ENCODE peak calls at places on chromosomes 16 and 17, in nine cellular contexts. One of them, this sample, is unnamed.

GRCh38 chr17:54935487-54935886 is 33.0 kb downstream of the COX11 start:
- DNase-seq in endodermal cell: no peak
- DNase-seq in HCT116: no peak
- DNase-seq in activated CD8-positive, alpha-beta T cell treated with anti-CD3 and anti-CD28 coated beads for 36 hours: no peak
- DNase-seq in glutamatergic neuron: no peak
- DNase-seq in uterus: no peak
- DNase-seq in fibroblast of lung: no peak
- DNase-seq in neural progenitor cell: no peak
- DNase-seq in AG10803: no peak
- DNase-seq in this sample: no peak

GRCh38 chr16:3954411-3954921 is 74.0 kb upstream of the CREBBP start:
- DNase-seq in endodermal cell: no peak
- DNase-seq in HCT116: no peak
- DNase-seq in activated CD8-positive, alpha-beta T cell treated with anti-CD3 and anti-CD28 coated beads for 36 hours: no peak
- DNase-seq in glutamatergic neuron: no peak
- DNase-seq in uterus: no peak
- DNase-seq in fibroblast of lung: peak; percentile 36
- DNase-seq in neural progenitor cell: no peak
- DNase-seq in AG10803: no peak
- DNase-seq in this sample: no peak

GRCh38 chr17:5866978-5867377 is 203.2 kb upstream of the WSCD1 start:
- DNase-seq in endodermal cell: no peak
- DNase-seq in HCT116: no peak
- DNase-seq in activated CD8-positive, alpha-beta T cell treated with anti-CD3 and anti-CD28 coated beads for 36 hours: no peak
- DNase-seq in glutamatergic neuron: no peak
- DNase-seq in uterus: no peak
- DNase-seq in fibroblast of lung: no peak
- DNase-seq in neural progenitor cell: peak; percentile 33
- DNase-seq in AG10803: no peak
- DNase-seq in this sample: no peak

GRCh38 chr16:87185983-87186382 is 131.2 kb downstream of the C16orf95 start:
- DNase-seq in endodermal cell: no peak
- DNase-seq in HCT116: no peak
- DNase-seq in activated CD8-positive, alpha-beta T cell treated with anti-CD3 and anti-CD28 coated beads for 36 hours: no peak
- DNase-seq in glutamatergic neuron: no peak
- DNase-seq in uterus: no peak
- DNase-seq in fibroblast of lung: no peak
- DNase-seq in neural progenitor cell: no peak
- DNase-seq in AG10803: no peak
- DNase-seq in this sample: no peak

GRCh38 chr17:17890773-17891759 is 54.3 kb upstream of the SREBF1 start:
- DNase-seq in endodermal cell: peak; percentile 93
- DNase-seq in HCT116: peak; percentile 53
- DNase-seq in activated CD8-positive, alpha-beta T cell treated with anti-CD3 and anti-CD28 coated beads for 36 hours: peak; percentile 61
- DNase-seq in glutamatergic neuron: peak; percentile 62
- DNase-seq in uterus: no peak
- DNase-seq in fibroblast of lung: peak; percentile 80
- DNase-seq in neural progenitor cell: peak; percentile 75
- DNase-seq in AG10803: peak; percentile 77
- DNase-seq in this sample: peak; percentile 81

GRCh38 chr17:62807812-62808575 is at the start of gene MARCHF10:
- DNase-seq in endodermal cell: peak; percentile 88
- DNase-seq in HCT116: no peak
- DNase-seq in activated CD8-positive, alpha-beta T cell treated with anti-CD3 and anti-CD28 coated beads for 36 hours: peak; percentile 64
- DNase-seq in glutamatergic neuron: peak; percentile 36
- DNase-seq in uterus: peak; percentile 25
- DNase-seq in fibroblast of lung: no peak
- DNase-seq in neural progenitor cell: peak; percentile 79
- DNase-seq in AG10803: no peak
- DNase-seq in this sample: peak; percentile 80

GRCh38 chr16:75570351-75571104 is 4.3 kb downstream of the GABARAPL2 start:
- DNase-seq in endodermal cell: no peak
- DNase-seq in HCT116: no peak
- DNase-seq in activated CD8-positive, alpha-beta T cell treated with anti-CD3 and anti-CD28 coated beads for 36 hours: no peak
- DNase-seq in glutamatergic neuron: no peak
- DNase-seq in uterus: no peak
- DNase-seq in fibroblast of lung: no peak
- DNase-seq in neural progenitor cell: no peak
- DNase-seq in AG10803: no peak
- DNase-seq in this sample: peak; percentile 47

GRCh38 chr16:12239953-12240485 is 263.5 kb downstream of the SNX29 start:
- DNase-seq in endodermal cell: no peak
- DNase-seq in HCT116: no peak
- DNase-seq in activated CD8-positive, alpha-beta T cell treated with anti-CD3 and anti-CD28 coated beads for 36 hours: no peak
- DNase-seq in glutamatergic neuron: no peak
- DNase-seq in uterus: no peak
- DNase-seq in fibroblast of lung: peak; percentile 73
- DNase-seq in neural progenitor cell: no peak
- DNase-seq in AG10803: peak; percentile 74
- DNase-seq in this sample: no peak

DNA sequence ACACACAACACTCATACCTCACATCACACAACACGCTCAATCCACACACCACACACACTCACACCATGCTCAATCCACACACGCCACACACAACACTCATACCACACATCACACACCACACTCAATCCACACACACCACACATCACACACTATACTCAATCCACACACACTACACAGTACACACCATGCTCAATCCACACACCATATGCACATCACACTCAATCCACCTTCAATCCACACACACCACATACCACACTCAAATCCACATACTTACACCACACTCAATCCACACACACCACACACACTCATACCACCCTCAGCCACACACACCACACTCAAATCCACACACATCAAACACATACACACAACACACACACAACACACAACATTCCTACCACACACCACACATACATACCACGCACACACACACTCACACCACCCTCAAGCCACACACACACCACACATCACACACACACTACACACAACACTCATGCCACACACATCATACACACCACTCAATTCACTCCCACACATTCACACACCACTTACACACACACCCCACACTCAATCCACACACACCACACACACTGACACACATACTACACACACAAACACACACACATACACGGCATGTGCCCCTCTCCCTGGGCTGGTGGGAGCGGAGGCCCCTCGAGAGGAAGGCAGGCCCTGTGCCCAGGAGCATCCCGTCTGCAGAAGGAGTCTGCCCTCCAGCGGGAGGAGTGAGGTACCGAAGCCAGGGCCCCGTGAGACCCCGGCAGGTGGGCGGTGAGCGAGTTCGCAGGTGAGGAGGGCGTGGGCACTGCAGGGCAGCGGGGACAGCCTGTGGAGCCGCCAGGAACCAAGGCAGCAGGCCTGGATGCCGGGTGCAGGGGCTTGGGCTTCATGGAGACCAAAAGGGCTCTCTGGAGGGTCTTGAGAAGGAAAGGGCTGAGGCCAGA is 33.1 kb upstream of the RPTOR start:
- DNase-seq in endodermal cell: peak; percentile 92
- DNase-seq in HCT116: no peak
- DNase-seq in activated CD8-positive, alpha-beta T cell treated with anti-CD3 and anti-CD28 coated beads for 36 hours: peak; percentile 28
- DNase-seq in glutamatergic neuron: no peak
- DNase-seq in uterus: no peak
- DNase-seq in fibroblast of lung: no peak
- DNase-seq in neural progenitor cell: peak; percentile 70
- DNase-seq in AG10803: no peak
- DNase-seq in this sample: no peak
- TF ChIP-seq CTCF in endodermal cell: peak; percentile 76
- TF ChIP-seq CTCF in HCT116: no peak
- TF ChIP-seq CTCF in activated CD8-positive, alpha-beta T cell treated with anti-CD3 and anti-CD28 coated beads for 36 hours: no peak
- TF ChIP-seq CTCF in glutamatergic neuron: no peak
- TF ChIP-seq CTCF in uterus: no peak
- TF ChIP-seq CTCF in fibroblast of lung: no peak
- TF ChIP-seq CTCF in neural progenitor cell: peak; percentile 58
- TF ChIP-seq CTCF in AG10803: no peak
- TF ChIP-seq CTCF in this sample: no peak

GRCh38 chr17:81323083-81323369 is 27.9 kb upstream of the SLC38A10 start:
- DNase-seq in endodermal cell: no peak
- DNase-seq in HCT116: no peak
- DNase-seq in activated CD8-positive, alpha-beta T cell treated with anti-CD3 and anti-CD28 coated beads for 36 hours: no peak
- DNase-seq in glutamatergic neuron: no peak
- DNase-seq in uterus: no peak
- DNase-seq in fibroblast of lung: no peak
- DNase-seq in neural progenitor cell: no peak
- DNase-seq in AG10803: no peak
- DNase-seq in this sample: no peak

GRCh38 chr17:81323411-81323868 is 28.3 kb upstream of the SLC38A10 start:
- DNase-seq in endodermal cell: no peak
- DNase-seq in HCT116: no peak
- DNase-seq in activated CD8-positive, alpha-beta T cell treated with anti-CD3 and anti-CD28 coated beads for 36 hours: no peak
- DNase-seq in glutamatergic neuron: no peak
- DNase-seq in uterus: no peak
- DNase-seq in fibroblast of lung: no peak
- DNase-seq in neural progenitor cell: no peak
- DNase-seq in AG10803: peak; percentile 74
- DNase-seq in this sample: no peak

GRCh38 chr17:81325057-81325973 is 30.2 kb upstream of the SLC38A10 start:
- DNase-seq in endodermal cell: no peak
- DNase-seq in HCT116: no peak
- DNase-seq in activated CD8-positive, alpha-beta T cell treated with anti-CD3 and anti-CD28 coated beads for 36 hours: no peak
- DNase-seq in glutamatergic neuron: no peak
- DNase-seq in uterus: no peak
- DNase-seq in fibroblast of lung: no peak
- DNase-seq in neural progenitor cell: no peak
- DNase-seq in AG10803: no peak
- DNase-seq in this sample: no peak

GRCh38 chr17:81324177-81324905 is 29.2 kb upstream of the SLC38A10 start:
- DNase-seq in endodermal cell: no peak
- DNase-seq in HCT116: no peak
- DNase-seq in activated CD8-positive, alpha-beta T cell treated with anti-CD3 and anti-CD28 coated beads for 36 hours: no peak
- DNase-seq in glutamatergic neuron: no peak
- DNase-seq in uterus: no peak
- DNase-seq in fibroblast of lung: no peak
- DNase-seq in neural progenitor cell: no peak
- DNase-seq in AG10803: no peak
- DNase-seq in this sample: no peak

DNA sequence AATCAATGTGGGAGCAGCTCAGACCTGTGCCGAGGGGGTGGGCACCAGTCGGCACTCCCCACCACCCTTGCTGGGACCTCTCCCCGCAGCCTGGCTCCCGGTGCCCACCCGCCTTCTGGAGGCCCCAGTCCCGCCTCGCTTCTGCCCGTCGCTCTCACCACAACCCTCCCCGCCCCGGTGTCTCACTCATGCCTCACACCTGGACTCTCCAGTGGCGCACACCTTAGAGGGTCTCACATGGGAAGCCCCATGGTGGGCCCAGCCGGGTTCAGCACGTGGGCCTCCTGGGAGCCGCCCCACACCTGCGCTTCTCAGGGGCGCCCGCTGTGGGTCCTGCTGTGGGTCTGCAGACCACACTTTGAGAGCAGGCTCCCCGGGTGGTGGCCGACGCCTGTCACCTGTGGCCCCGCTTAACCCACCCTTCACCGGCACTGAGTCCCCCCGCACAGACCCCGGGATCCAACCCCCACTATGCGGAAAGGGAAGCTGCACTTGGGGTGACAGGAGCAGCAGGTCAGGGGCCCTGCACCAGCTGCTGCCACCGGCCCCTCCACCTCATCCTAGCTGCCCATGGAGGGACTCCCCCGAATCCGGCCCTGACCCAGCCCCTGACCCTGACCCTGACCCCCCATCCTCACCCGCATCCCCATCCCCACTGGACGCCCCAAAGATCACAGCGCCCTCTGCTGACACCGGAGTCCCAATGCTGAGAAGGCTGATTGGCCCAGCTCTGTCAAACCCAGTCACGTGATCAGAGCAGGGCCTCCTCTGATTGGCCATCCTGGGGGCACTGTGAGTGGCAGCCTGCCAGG is 27.4 kb upstream of the SLC38A10 start:
- DNase-seq in endodermal cell: peak; percentile 87
- DNase-seq in HCT116: peak; percentile 70
- DNase-seq in activated CD8-positive, alpha-beta T cell treated with anti-CD3 and anti-CD28 coated beads for 36 hours: peak; percentile 71
- DNase-seq in glutamatergic neuron: no peak
- DNase-seq in uterus: no peak
- DNase-seq in fibroblast of lung: no peak
- DNase-seq in neural progenitor cell: no peak
- DNase-seq in AG10803: peak; percentile 17
- DNase-seq in this sample: peak; percentile 89
- TF ChIP-seq CTCF in endodermal cell: peak; percentile 37
- TF ChIP-seq CTCF in HCT116: no peak
- TF ChIP-seq CTCF in activated CD8-positive, alpha-beta T cell treated with anti-CD3 and anti-CD28 coated beads for 36 hours: no peak
- TF ChIP-seq CTCF in glutamatergic neuron: no peak
- TF ChIP-seq CTCF in uterus: peak; percentile 7
- TF ChIP-seq CTCF in fibroblast of lung: peak; percentile 24
- TF ChIP-seq CTCF in neural progenitor cell: peak; percentile 29
- TF ChIP-seq CTCF in AG10803: peak; percentile 34
- TF ChIP-seq CTCF in this sample: peak; percentile 44

GRCh38 chr16:80164881-80165280 is 375.9 kb upstream of the DYNLRB2 start:
- DNase-seq in endodermal cell: no peak
- DNase-seq in HCT116: no peak
- DNase-seq in activated CD8-positive, alpha-beta T cell treated with anti-CD3 and anti-CD28 coated beads for 36 hours: no peak
- DNase-seq in glutamatergic neuron: no peak
- DNase-seq in uterus: no peak
- DNase-seq in fibroblast of lung: no peak
- DNase-seq in neural progenitor cell: no peak
- DNase-seq in AG10803: no peak
- DNase-seq in this sample: no peak

GRCh38 chr16:80171199-80171598 is 369.6 kb upstream of the DYNLRB2 start:
- DNase-seq in endodermal cell: no peak
- DNase-seq in HCT116: no peak
- DNase-seq in activated CD8-positive, alpha-beta T cell treated with anti-CD3 and anti-CD28 coated beads for 36 hours: no peak
- DNase-seq in glutamatergic neuron: no peak
- DNase-seq in uterus: no peak
- DNase-seq in fibroblast of lung: no peak
- DNase-seq in neural progenitor cell: no peak
- DNase-seq in AG10803: no peak
- DNase-seq in this sample: no peak

GRCh38 chr16:80171746-80172145 is 369.0 kb upstream of the DYNLRB2 start:
- DNase-seq in endodermal cell: no peak
- DNase-seq in HCT116: no peak
- DNase-seq in activated CD8-positive, alpha-beta T cell treated with anti-CD3 and anti-CD28 coated beads for 36 hours: no peak
- DNase-seq in glutamatergic neuron: no peak
- DNase-seq in uterus: no peak
- DNase-seq in fibroblast of lung: no peak
- DNase-seq in neural progenitor cell: no peak
- DNase-seq in AG10803: no peak
- DNase-seq in this sample: no peak

GRCh38 chr16:80166082-80166481 is 374.7 kb upstream of the DYNLRB2 start:
- DNase-seq in endodermal cell: no peak
- DNase-seq in HCT116: no peak
- DNase-seq in activated CD8-positive, alpha-beta T cell treated with anti-CD3 and anti-CD28 coated beads for 36 hours: no peak
- DNase-seq in glutamatergic neuron: no peak
- DNase-seq in uterus: no peak
- DNase-seq in fibroblast of lung: no peak
- DNase-seq in neural progenitor cell: no peak
- DNase-seq in AG10803: no peak
- DNase-seq in this sample: no peak

GRCh38 chr16:80167657-80168056 is 373.1 kb upstream of the DYNLRB2 start:
- DNase-seq in endodermal cell: no peak
- DNase-seq in HCT116: no peak
- DNase-seq in activated CD8-positive, alpha-beta T cell treated with anti-CD3 and anti-CD28 coated beads for 36 hours: no peak
- DNase-seq in glutamatergic neuron: no peak
- DNase-seq in uterus: no peak
- DNase-seq in fibroblast of lung: no peak
- DNase-seq in neural progenitor cell: no peak
- DNase-seq in AG10803: no peak
- DNase-seq in this sample: no peak
- TF ChIP-seq CTCF in endodermal cell: no peak
- TF ChIP-seq CTCF in HCT116: no peak
- TF ChIP-seq CTCF in activated CD8-positive, alpha-beta T cell treated with anti-CD3 and anti-CD28 coated beads for 36 hours: no peak
- TF ChIP-seq CTCF in glutamatergic neuron: no peak
- TF ChIP-seq CTCF in uterus: no peak
- TF ChIP-seq CTCF in fibroblast of lung: no peak
- TF ChIP-seq CTCF in neural progenitor cell: no peak
- TF ChIP-seq CTCF in AG10803: no peak
- TF ChIP-seq CTCF in this sample: no peak

DNA sequence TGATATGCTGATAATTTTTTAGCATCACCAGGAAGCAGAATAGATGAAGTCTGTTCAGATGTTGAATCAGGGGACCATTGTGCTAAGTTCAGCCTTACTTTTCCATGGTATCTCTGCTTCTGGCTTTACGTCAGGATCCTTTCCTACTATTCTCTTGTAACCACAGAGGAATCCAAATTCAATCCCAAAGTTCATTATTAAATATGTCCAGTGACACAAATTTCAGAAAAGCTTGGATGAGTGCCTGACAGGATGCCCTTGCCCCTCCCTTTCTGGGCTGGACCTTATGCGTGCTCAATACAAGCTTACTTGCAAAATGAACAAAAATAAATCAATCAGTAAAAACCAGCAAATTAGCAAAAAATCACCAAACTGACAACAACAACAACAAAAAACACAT is 37.6 kb upstream of the ADORA2B start:
- DNase-seq in endodermal cell: no peak
- DNase-seq in HCT116: no peak
- DNase-seq in activated CD8-positive, alpha-beta T cell treated with anti-CD3 and anti-CD28 coated beads for 36 hours: no peak
- DNase-seq in glutamatergic neuron: no peak
- DNase-seq in uterus: no peak
- DNase-seq in fibroblast of lung: no peak
- DNase-seq in neural progenitor cell: no peak
- DNase-seq in AG10803: no peak
- DNase-seq in this sample: no peak
- TF ChIP-seq CTCF in endodermal cell: no peak
- TF ChIP-seq CTCF in HCT116: no peak
- TF ChIP-seq CTCF in activated CD8-positive, alpha-beta T cell treated with anti-CD3 and anti-CD28 coated beads for 36 hours: no peak
- TF ChIP-seq CTCF in glutamatergic neuron: no peak
- TF ChIP-seq CTCF in uterus: no peak
- TF ChIP-seq CTCF in fibroblast of lung: no peak
- TF ChIP-seq CTCF in neural progenitor cell: no peak
- TF ChIP-seq CTCF in AG10803: no peak
- TF ChIP-seq CTCF in this sample: no peak

This sample was measured in GM13976.